ENCODE peak calls at places on chromosomes 4 and X, in five cellular contexts. A is mucosa of descending colon, N is AG08396, Q is BJ, F is NCI-H69. C is an unnamed sample.

GRCh38 chr4:59127748-59128147 is 2017.6 kb upstream of the IGFBP7 start:
- DNase-seq in F (peak; percentile 85), N (no peak), A (no peak), Q (no peak), C (no peak)

GRCh38 chrX:22575161-22575845 is 302.6 kb downstream of the CBLL2 start:
- DNase-seq in Q (no peak), F (no peak), N (no peak), A (no peak), C (no peak)

GRCh38 chr4:153573881-153574807 is 108.0 kb downstream of the TMEM131L start:
- DNase-seq in Q (peak; percentile 30), N (peak; percentile 50), A (peak; percentile 73), F (peak; percentile 47), C (peak; percentile 74)

GRCh38 chr4:3256230-3257124 is 7.5 kb downstream of the MSANTD1 start:
- DNase-seq in F (no peak), A (peak; percentile 22), Q (no peak), N (no peak), C (no peak)

GRCh38 chr4:62901101-62901500 is 1508.1 kb downstream of the TECRL start:
- DNase-seq in F (no peak), N (no peak), Q (no peak), A (no peak), C (no peak)

GRCh38 chrX:87664381-87664780 is 146.8 kb downstream of the KLHL4 start:
- DNase-seq in N (no peak), A (no peak), F (no peak), Q (no peak), C (peak; percentile 51)

GRCh38 chr4:61468091-61468720 is 268.1 kb downstream of the ADGRL3 start:
- DNase-seq in Q (no peak), F (peak; percentile 45), N (no peak), A (no peak), C (peak; percentile 26)

GRCh38 chr4:8439914-8440490 is 521 bp downstream of the ACOX3 start:
- DNase-seq in A (no peak), N (no peak), Q (no peak), F (peak; percentile 21), C (no peak)

GRCh38 chr4:118823471-118823870 is 12.5 kb downstream of the SEC24D start:
- DNase-seq in A (peak; percentile 53), N (no peak), Q (no peak), F (peak; percentile 92), C (no peak)

GRCh38 chrX:54230440-54231148 is 47.5 kb upstream of the FAM120C start:
- DNase-seq in N (no peak), Q (no peak), A (no peak), F (no peak), C (no peak)

GRCh38 chr4:85166318-85166717 is 199.8 kb upstream of the WDFY3 start:
- DNase-seq in F (no peak), A (peak; percentile 61), Q (no peak), N (no peak), C (peak; percentile 68)

GRCh38 chr4:158169931-158170690 is 2.7 kb downstream of the GASK1B start:
- DNase-seq in F (peak; percentile 79), A (no peak), Q (no peak), N (no peak), C (no peak)

GRCh38 chr4:139845481-139846093 is 180.0 kb downstream of the MGST2 start:
- DNase-seq in F (no peak), N (no peak), A (no peak), Q (no peak), C (no peak)

GRCh38 chrX:135382260-135382659 is 39.5 kb upstream of the SMIM10L2A start:
- DNase-seq in F (no peak), A (no peak), Q (no peak), N (no peak), C (no peak)

GRCh38 chr4:126265880-126266279 is 951.1 kb downstream of the FAT4 start:
- DNase-seq in A (no peak), F (peak; percentile 70), N (no peak), Q (no peak), C (no peak)

GRCh38 chr4:141041021-141041476 is 92.2 kb downstream of the RNF150 start:
- DNase-seq in A (no peak), F (peak; percentile 39), N (no peak), Q (no peak), C (no peak)

GRCh38 chrX:9089652-9090051 is 55.7 kb upstream of the FAM9B start:
- DNase-seq in Q (no peak), A (no peak), N (no peak), F (no peak), C (no peak)

GRCh38 chr4:113835005-113835404 is 73.5 kb upstream of the CAMK2D start:
- DNase-seq in Q (no peak), A (no peak), N (no peak), F (peak; percentile 28), C (no peak)

GRCh38 chrX:136450050-136450830 is 37.5 kb upstream of the BRS3 start:
- DNase-seq in N (peak; percentile 10), A (no peak), Q (no peak), F (peak; percentile 36), C (no peak)

GRCh38 chr4:7412586-7412975 is 22.1 kb downstream of the PSAPL1 start:
- DNase-seq in A (no peak), N (no peak), Q (no peak), F (no peak), C (no peak)

GRCh38 chrX:323721-324628 is 5.4 kb upstream of the GTPBP6 start:
- DNase-seq in N (no peak), F (no peak), Q (no peak), A (peak; percentile 65), C (peak; percentile 88)

GRCh38 chr4:168685136-168685535 is 188.3 kb downstream of the PALLD start:
- DNase-seq in Q (no peak), F (peak; percentile 54), A (no peak), N (no peak), C (no peak)

GRCh38 chr4:99833766-99834165 is 17.1 kb downstream of the DAPP1 start:
- DNase-seq in F (no peak), N (no peak), A (no peak), Q (no peak), C (no peak)

GRCh38 chrX:40104649-40105015 is 6.9 kb upstream of the BCOR start:
- DNase-seq in F (peak; percentile 62), N (peak; percentile 70), A (no peak), Q (no peak), C (peak; percentile 82)

GRCh38 chr4:98967916-98968315 is 27.6 kb upstream of the METAP1 start:
- DNase-seq in Q (no peak), A (no peak), F (no peak), N (no peak), C (no peak)

GRCh38 chrX:9184231-9184630 is 150.3 kb upstream of the FAM9B start:
- DNase-seq in Q (no peak), A (no peak), N (no peak), F (no peak), C (no peak)